ENCODE peak calls at places on chromosomes 3 and 15, in four cellular contexts. H is HepG2, P is A549, Z is H1. Q is an unnamed sample.

GRCh38 chr15:62212746-62213145 is 47.7 kb upstream of the C2CD4B start:
- DNase-seq in H (no peak), Z (no peak), P (no peak), Q (no peak)

GRCh38 chr15:47431501-47431900 is 285.8 kb upstream of the SEMA6D start:
- DNase-seq in H (peak), P (no peak), Z (no peak), Q (no peak)

GRCh38 chr3:158106773-158107461 is 697 bp upstream of the SHOX2 start:
- DNase-seq in Z (peak), H (no peak), P (peak), Q (no peak)

GRCh38 chr15:25933456-25934158 is 70.5 kb upstream of the ATP10A start:
- DNase-seq in P (peak), H (peak), Z (peak), Q (no peak)

GRCh38 chr3:170953736-170954135 is 45.3 kb upstream of the EIF5A2 start:
- DNase-seq in H (no peak), Z (no peak), P (no peak), Q (no peak)

GRCh38 chr3:149314807-149315578 is 18.4 kb downstream of the TM4SF18 start:
- DNase-seq in H (peak), P (peak), Z (no peak), Q (no peak)

GRCh38 chr3:18445421-18446066 is 20.4 kb upstream of the SATB1 start:
- DNase-seq in H (no peak), P (no peak), Z (no peak), Q (no peak)

GRCh38 chr3:149367021-149367840 is 10.2 kb downstream of the TM4SF1 start:
- DNase-seq in Z (no peak), H (peak), P (peak), Q (no peak)

GRCh38 chr3:48459773-48460516 is 13.4 kb downstream of the ATRIP start:
- DNase-seq in Z (no peak), P (no peak), H (no peak), Q (no peak)

GRCh38 chr3:178826437-178827010 is 245.1 kb downstream of the ZMAT3 start:
- DNase-seq in H (no peak), P (no peak), Z (no peak), Q (no peak)

GRCh38 chr15:63114465-63114864 is 7.2 kb upstream of the LACTB start:
- DNase-seq in Z (no peak), H (no peak), P (no peak), Q (no peak)

GRCh38 chr3:105801397-105801796 is 67.4 kb downstream of the CBLB start:
- DNase-seq in Z (no peak), P (no peak), H (no peak), Q (no peak)

GRCh38 chr3:69948246-69948862 is 51.2 kb upstream of the SAMMSON start:
- DNase-seq in Z (no peak), H (peak), P (peak), Q (peak)

GRCh38 chr15:33330931-33331330 is 20.2 kb downstream of the RYR3 start:
- DNase-seq in Z (no peak), H (no peak), P (no peak), Q (no peak)

GRCh38 chr3:195873971-195874370 is 34.4 kb downstream of the TNK2 start:
- DNase-seq in H (no peak), P (peak), Z (no peak), Q (no peak)

GRCh38 chr15:69805248-69805953 is 292.3 kb downstream of the TLE3 start:
- DNase-seq in Z (no peak), P (no peak), H (no peak), Q (no peak)

GRCh38 chr15:67556964-67557570 is 14.6 kb downstream of the MAP2K5 start:
- DNase-seq in P (no peak), H (no peak), Z (no peak), Q (no peak)

GRCh38 chr3:158261371-158261991 is 151.6 kb downstream of the RSRC1 start:
- DNase-seq in Z (no peak), P (peak), H (no peak), Q (no peak)

GRCh38 chr3:142963266-142964149 is at the start of gene PAQR9:
- DNase-seq in H (peak), P (peak), Z (peak), Q (peak)

GRCh38 chr3:84772841-84773240 is 185.9 kb upstream of the CADM2 start:
- DNase-seq in H (peak), Z (no peak), P (no peak), Q (no peak)

GRCh38 chr3:54139630-54140029 is 17.3 kb downstream of the CACNA2D3 start:
- DNase-seq in P (no peak), H (no peak), Z (no peak), Q (no peak)

GRCh38 chr3:113684271-113684819 is 12.1 kb downstream of the USF3 start:
- DNase-seq in P (no peak), Z (no peak), H (no peak), Q (no peak)

GRCh38 chr3:60053518-60054265 is 1003.9 kb upstream of the CFAP20DC start:
- DNase-seq in Z (no peak), H (no peak), P (no peak), Q (peak)

GRCh38 chr3:35737080-35737479 is 97.8 kb downstream of the ARPP21 start:
- DNase-seq in H (no peak), Z (no peak), P (no peak), Q (no peak)

GRCh38 chr3:37709946-37710345 is 151.7 kb upstream of the CTDSPL start:
- DNase-seq in H (no peak), Z (no peak), P (no peak), Q (no peak)

GRCh38 chr3:102181202-102181920 is 253.5 kb upstream of the ZPLD1 start:
- DNase-seq in P (peak), H (no peak), Z (no peak), Q (no peak)

GRCh38 chr3:185254799-185255198 is 950 bp upstream of the EHHADH start:
- DNase-seq in P (no peak), H (no peak), Z (no peak), Q (no peak)

GRCh38 chr15:63990449-63990848 is 55.8 kb downstream of the DAPK2 start:
- DNase-seq in H (no peak), P (no peak), Z (no peak), Q (no peak)

GRCh38 chr15:92845109-92845508 is 55.0 kb upstream of the CHD2 start:
- DNase-seq in P (peak), H (peak), Z (no peak), Q (peak)

GRCh38 chr15:75928680-75929608 is 25.3 kb downstream of the FBXO22 start:
- DNase-seq in P (peak), H (peak), Z (peak), Q (peak)

GRCh38 chr15:78364233-78364632 is 24.1 kb downstream of the CRABP1 start:
- DNase-seq in H (no peak), P (no peak), Z (no peak), Q (no peak)
- TF ChIP-seq RNF2 in H (no peak), P (no peak), Z (no peak), Q (no peak)

GRCh38 chr15:90871716-90872480 is 3.5 kb downstream of the FURIN start:
- DNase-seq in P (no peak), H (no peak), Z (peak), Q (peak)

GRCh38 chr15:90871097-90871715 is 2.8 kb downstream of the FURIN start:
- DNase-seq in H (no peak), P (peak), Z (peak), Q (peak)

GRCh38 chr15:90873998-90874605 is 5.7 kb downstream of the FURIN start:
- DNase-seq in Z (peak), H (peak), P (peak), Q (peak)

GRCh38 chr15:90873488-90873997 is 5.2 kb downstream of the FURIN start:
- DNase-seq in Z (no peak), H (no peak), P (no peak), Q (no peak)

GRCh38 chr15:90872481-90873184 is 4.2 kb downstream of the FURIN start:
- DNase-seq in Z (no peak), H (peak), P (peak), Q (peak)
- TF ChIP-seq RNF2 in Z (no peak), H (no peak), P (no peak), Q (no peak)

GRCh38 chr3:24273491-24273890 is 221.2 kb downstream of the THRB start:
- DNase-seq in P (no peak), H (peak), Z (no peak), Q (no peak)

GRCh38 chr3:24270744-24271143 is 223.9 kb downstream of the THRB start:
- DNase-seq in Z (no peak), H (no peak), P (no peak), Q (no peak)

GRCh38 chr3:24272408-24272807 is 222.2 kb downstream of the THRB start:
- DNase-seq in P (no peak), Z (no peak), H (no peak), Q (no peak)

GRCh38 chr3:24271228-24271627 is 223.4 kb downstream of the THRB start:
- DNase-seq in H (no peak), P (no peak), Z (no peak), Q (no peak)

DNA sequence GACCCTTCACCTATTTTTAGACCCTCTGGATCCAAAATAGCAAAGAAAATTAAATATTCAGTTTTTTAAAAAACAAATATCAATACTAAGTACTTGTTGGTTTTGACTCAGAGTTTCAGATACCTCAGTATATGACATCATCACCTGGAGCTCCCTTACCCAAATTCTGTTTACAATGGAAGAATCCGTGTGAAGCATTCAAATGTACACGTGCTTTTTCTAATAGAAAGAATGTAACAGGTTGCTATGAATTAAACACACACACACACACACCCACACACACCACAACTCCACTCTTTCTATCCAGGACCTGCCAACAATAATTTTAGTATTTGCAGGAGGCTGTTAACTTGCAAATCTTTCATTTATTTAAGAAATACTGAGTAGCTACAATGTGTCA is 221.8 kb downstream of the THRB start:
- DNase-seq in P (no peak), H (peak), Z (no peak), Q (no peak)
- TF ChIP-seq RNF2 in P (no peak), H (no peak), Z (no peak), Q (no peak)

DNA sequence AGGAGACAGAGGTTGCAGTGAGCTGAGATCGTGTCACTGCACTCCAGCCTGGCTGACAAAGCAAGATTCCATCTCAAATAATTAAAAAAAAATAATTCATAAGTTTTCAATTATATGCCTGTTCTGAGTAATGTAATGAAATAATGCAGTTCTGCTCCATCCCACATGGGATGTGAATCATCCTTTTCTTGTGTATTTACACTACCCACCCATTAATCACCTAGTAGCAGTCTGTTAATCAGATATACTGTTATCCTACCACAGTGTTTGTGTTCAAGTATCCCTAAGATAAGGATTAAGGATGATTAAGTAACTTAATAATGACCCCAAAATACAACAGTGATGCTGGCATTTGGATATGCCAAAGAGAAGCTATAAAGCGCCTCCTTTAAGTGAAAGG is 38.8 kb downstream of the PIGB start:
- DNase-seq in P (no peak), H (no peak), Z (no peak), Q (no peak)
- TF ChIP-seq RNF2 in P (no peak), H (no peak), Z (no peak), Q (no peak)

GRCh38 chr15:34650177-34650576 is 66.7 kb upstream of the GOLGA8B start:
- DNase-seq in Z (no peak), H (no peak), P (no peak), Q (peak)
- TF ChIP-seq RNF2 in Z (no peak), H (no peak), P (no peak), Q (no peak)

DNA sequence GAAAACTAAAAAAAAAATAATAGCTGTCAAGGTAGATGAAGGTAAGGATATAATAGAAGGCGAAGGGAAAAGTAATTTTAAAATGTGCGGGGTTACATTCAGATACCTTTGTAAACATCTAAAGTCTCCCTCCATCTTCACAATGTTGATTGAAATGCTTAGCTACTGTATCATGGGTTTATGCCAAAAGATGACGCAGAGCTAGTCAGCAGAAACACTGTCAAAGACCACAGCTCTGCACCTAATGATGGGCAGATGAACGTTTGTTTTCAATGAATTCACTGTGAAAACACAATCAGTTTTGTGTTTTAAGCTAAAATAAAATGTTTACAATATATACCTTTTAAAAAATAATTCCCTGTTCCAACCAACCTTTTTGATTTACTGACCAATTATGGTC is 61.2 kb downstream of the RFTN1 start:
- DNase-seq in Z (no peak), H (no peak), P (no peak), Q (no peak)
- TF ChIP-seq RNF2 in Z (no peak), H (no peak), P (no peak), Q (no peak)

GRCh38 chr3:162139841-162140240 is 643.2 kb downstream of the OTOL1 start:
- DNase-seq in Z (no peak), P (no peak), H (no peak), Q (no peak)

GRCh38 chr3:162141232-162141631 is 644.6 kb downstream of the OTOL1 start:
- DNase-seq in P (no peak), Z (no peak), H (no peak), Q (no peak)

GRCh38 chr3:162136136-162136535 is 639.5 kb downstream of the OTOL1 start:
- DNase-seq in H (no peak), P (no peak), Z (no peak), Q (no peak)

GRCh38 chr3:162134571-162134970 is 638.0 kb downstream of the OTOL1 start:
- DNase-seq in Z (no peak), P (no peak), H (no peak), Q (no peak)

DNA sequence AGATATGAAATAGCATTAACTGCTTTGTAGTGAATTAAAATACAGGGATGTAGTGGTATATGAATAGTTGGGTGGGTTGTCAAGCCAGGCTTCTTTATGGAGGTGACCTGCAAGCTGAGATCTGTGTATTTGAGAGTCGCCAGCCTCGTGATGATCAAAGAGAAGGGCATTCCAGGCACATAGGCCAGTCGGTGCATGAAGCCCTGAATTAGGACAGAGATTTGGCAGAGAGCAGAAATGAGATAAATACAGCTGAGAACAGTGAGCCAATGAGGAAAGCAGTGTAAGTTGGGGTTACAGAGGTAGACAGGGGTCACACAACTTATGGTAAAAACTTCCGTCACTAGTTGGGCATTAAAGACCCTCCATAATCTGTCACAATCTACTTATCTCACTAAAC is 641.9 kb downstream of the OTOL1 start:
- DNase-seq in Z (no peak), H (no peak), P (no peak), Q (no peak)
- TF ChIP-seq RNF2 in Z (no peak), H (no peak), P (no peak), Q (no peak)

Q was measured in K562.